ENCODE peak calls at places on chromosomes 11 and 22, in four cellular contexts. K, C, L and B are unnamed samples.

GRCh38 chr11:115848614-115849013 is 344.4 kb upstream of the CADM1 start:
- DNase-seq in K (no peak), C (peak), L (peak), B (no peak)

GRCh38 chr11:113817162-113817561 is 37.6 kb downstream of the CLDN25 start:
- DNase-seq in K (no peak), C (no peak), L (no peak), B (no peak)

GRCh38 chr11:75073459-75074190 is 23.1 kb downstream of the OR2AT4 start:
- DNase-seq in K (no peak), C (no peak), L (no peak), B (peak)

GRCh38 chr22:49736538-49736937 is 91.1 kb downstream of the BRD1 start:
- DNase-seq in K (no peak), C (no peak), L (no peak), B (no peak)

GRCh38 chr11:57497303-57498247 is 17.9 kb downstream of the SLC43A1 start:
- DNase-seq in K (no peak), C (no peak), L (no peak), B (no peak)

GRCh38 chr11:14125529-14125928 is 163.0 kb downstream of the SPON1 start:
- DNase-seq in K (no peak), C (no peak), L (no peak), B (no peak)

GRCh38 chr11:1290052-1291040 is 19.1 kb downstream of the TOLLIP start:
- DNase-seq in K (no peak), C (no peak), L (no peak), B (no peak)

GRCh38 chr11:128804481-128804880 is 62.6 kb downstream of the KCNJ1 start:
- DNase-seq in K (no peak), C (no peak), L (no peak), B (no peak)

GRCh38 chr22:19051381-19051780 is 70.8 kb downstream of the DGCR2 start:
- DNase-seq in K (no peak), C (no peak), L (no peak), B (no peak)

GRCh38 chr22:45067731-45068130 is 57.9 kb upstream of the PHF21B start:
- DNase-seq in K (no peak), C (peak), L (no peak), B (no peak)

GRCh38 chr11:66607126-66607834 is 9.2 kb upstream of the RBM14 start:
- DNase-seq in K (no peak), C (peak), L (no peak), B (no peak)

GRCh38 chr11:23405350-23405937 is 545.2 kb upstream of the CCDC179 start:
- DNase-seq in K (no peak), C (no peak), L (no peak), B (no peak)

GRCh38 chr11:93073508-93074280 is 104.2 kb downstream of the MTNR1B start:
- DNase-seq in K (no peak), C (no peak), L (no peak), B (no peak)

GRCh38 chr11:8013833-8014232 is 26.7 kb downstream of the EIF3F start:
- DNase-seq in K (no peak), C (no peak), L (no peak), B (no peak)

GRCh38 chr11:46607516-46607915 is 9.5 kb downstream of the HARBI1 start:
- DNase-seq in K (no peak), C (no peak), L (no peak), B (no peak)

GRCh38 chr11:36306888-36307287 is 10.8 kb downstream of the PRR5L start:
- DNase-seq in K (no peak), C (peak), L (no peak), B (peak)

GRCh38 chr11:125313271-125314222 is 149.0 kb downstream of the PKNOX2 start:
- DNase-seq in K (no peak), C (peak), L (no peak), B (no peak)

GRCh38 chr11:6315811-6316425 is 4.4 kb downstream of the CAVIN3 start:
- DNase-seq in K (no peak), C (peak), L (no peak), B (peak)

GRCh38 chr11:68687986-68688385 is 3.6 kb downstream of the GAL start:
- DNase-seq in K (no peak), C (no peak), L (no peak), B (no peak)

GRCh38 chr22:45163074-45163416 is 680 bp upstream of the NUP50 start:
- DNase-seq in K (no peak), C (peak), L (no peak), B (peak)

GRCh38 chr22:18078329-18079041 is 695 bp downstream of the PEX26 start:
- DNase-seq in K (peak), C (no peak), L (no peak), B (peak)

GRCh38 chr11:38060930-38061329 is 1462.9 kb upstream of the RAG2 start:
- DNase-seq in K (no peak), C (no peak), L (no peak), B (no peak)

GRCh38 chr11:1707751-1708150 is 10.8 kb downstream of the KRTAP5-6 start:
- DNase-seq in K (no peak), C (no peak), L (no peak), B (no peak)

GRCh38 chr11:1706634-1707400 is 9.8 kb downstream of the KRTAP5-6 start:
- DNase-seq in K (no peak), C (no peak), L (no peak), B (no peak)

GRCh38 chr11:120655589-120655988 is 144.0 kb downstream of the GRIK4 start:
- DNase-seq in K (no peak), C (no peak), L (no peak), B (no peak)

GRCh38 chr11:119101367-119101758 is 290 bp downstream of the DPAGT1 start:
- DNase-seq in K (no peak), C (no peak), L (no peak), B (no peak)

GRCh38 chr22:49936018-49936972 is 17.9 kb downstream of the CRELD2 start:
- DNase-seq in K (peak), C (peak), L (no peak), B (peak)

GRCh38 chr11:68549789-68550484 is 89.4 kb downstream of the PPP6R3 start:
- DNase-seq in K (no peak), C (no peak), L (no peak), B (no peak)

GRCh38 chr11:101363706-101364275 is 220.0 kb downstream of the TRPC6 start:
- DNase-seq in K (no peak), C (no peak), L (no peak), B (no peak)

GRCh38 chr22:40204331-40205116 is 26.8 kb downstream of the TNRC6B start:
- DNase-seq in K (no peak), C (no peak), L (no peak), B (no peak)

GRCh38 chr11:64660706-64661105 is 62.3 kb downstream of the NRXN2 start:
- DNase-seq in K (no peak), C (no peak), L (no peak), B (no peak)

GRCh38 chr22:30749272-30749671 is 54.6 kb downstream of the OSBP2 start:
- DNase-seq in K (no peak), C (no peak), L (no peak), B (no peak)

GRCh38 chr11:16169541-16169940 is 186.8 kb downstream of the SOX6 start:
- DNase-seq in K (no peak), C (no peak), L (no peak), B (no peak)

GRCh38 chr11:100574894-100575769 is 112.0 kb upstream of the ARHGAP42 start:
- DNase-seq in K (no peak), C (peak), L (no peak), B (no peak)

GRCh38 chr11:74684661-74685060 is 46.6 kb downstream of the CHRDL2 start:
- DNase-seq in K (no peak), C (no peak), L (no peak), B (no peak)

GRCh38 chr11:107018902-107019493 is 722 bp upstream of the GUCY1A2 start:
- DNase-seq in K (no peak), C (no peak), L (no peak), B (peak)

GRCh38 chr11:60334005-60334620 is 7.1 kb downstream of the MS4A6E start:
- DNase-seq in K (peak), C (peak), L (no peak), B (peak)

GRCh38 chr22:20013382-20013871 is 3.2 kb downstream of the ARVCF start:
- DNase-seq in K (no peak), C (no peak), L (no peak), B (peak)

GRCh38 chr22:36816635-36817428 is at the start of gene PVALB:
- DNase-seq in K (no peak), C (no peak), L (no peak), B (peak)

GRCh38 chr11:130785376-130786110 is 130.7 kb downstream of the SNX19 start:
- DNase-seq in K (no peak), C (no peak), L (no peak), B (peak)